ENCODE peak calls at places on chromosome 10, in five cellular contexts. J is colonic mucosa; N is spleen; D is GM23338; Y is CD8-positive, alpha-beta memory T cell. E is an unnamed sample.

GRCh38 chr10:12709516-12709915 is 292.0 kb downstream of the CCDC3 start:
- DNase-seq in Y (no peak), J (no peak), D (no peak), N (no peak), E (no peak)

GRCh38 chr10:43070121-43071085 is 6.5 kb upstream of the RET start:
- DNase-seq in D (peak), J (no peak), Y (no peak), N (peak), E (no peak)

GRCh38 chr10:127919418-127920191 is 12.7 kb downstream of the PTPRE start:
- DNase-seq in Y (no peak), J (no peak), N (no peak), D (peak), E (no peak)

GRCh38 chr10:47340613-47341170 is 7.5 kb upstream of the RBP3 start:
- DNase-seq in Y (peak), J (peak), N (peak), D (peak), E (peak)

GRCh38 chr10:25627606-25628005 is 306.4 kb upstream of the MYO3A start:
- DNase-seq in Y (no peak), N (no peak), D (no peak), J (no peak), E (no peak)

GRCh38 chr10:95408931-95409873 is 118.4 kb upstream of the PDLIM1 start:
- DNase-seq in N (no peak), D (peak), J (no peak), Y (no peak), E (no peak)

GRCh38 chr10:13516176-13516575 is 12.6 kb downstream of the BEND7 start:
- DNase-seq in Y (no peak), N (no peak), J (no peak), D (no peak), E (no peak)

GRCh38 chr10:82020999-82021398 is 146.0 kb downstream of the NRG3 start:
- DNase-seq in D (no peak), N (no peak), Y (no peak), J (no peak), E (no peak)

GRCh38 chr10:102492344-102492939 is 10.1 kb downstream of the ACTR1A start:
- DNase-seq in D (no peak), N (peak), Y (no peak), J (no peak), E (no peak)

GRCh38 chr10:102001435-102002068 is 54.4 kb downstream of the ARMH3 start:
- DNase-seq in D (no peak), J (no peak), Y (no peak), N (no peak), E (no peak)

GRCh38 chr10:114623661-114624294 is 34.3 kb downstream of the ABLIM1 start:
- DNase-seq in D (peak), Y (no peak), J (peak), N (no peak), E (no peak)

GRCh38 chr10:6579904-6580278 is at the start of gene PRKCQ:
- DNase-seq in Y (no peak), J (peak), D (peak), N (no peak), E (peak)

GRCh38 chr10:103745264-103746247 is 109.8 kb downstream of the SH3PXD2A start:
- DNase-seq in J (peak), Y (no peak), D (peak), N (no peak), E (no peak)
- H3K27ac ChIP-seq in J (peak), Y (no peak), D (no peak), N (no peak), E (no peak)

DNA sequence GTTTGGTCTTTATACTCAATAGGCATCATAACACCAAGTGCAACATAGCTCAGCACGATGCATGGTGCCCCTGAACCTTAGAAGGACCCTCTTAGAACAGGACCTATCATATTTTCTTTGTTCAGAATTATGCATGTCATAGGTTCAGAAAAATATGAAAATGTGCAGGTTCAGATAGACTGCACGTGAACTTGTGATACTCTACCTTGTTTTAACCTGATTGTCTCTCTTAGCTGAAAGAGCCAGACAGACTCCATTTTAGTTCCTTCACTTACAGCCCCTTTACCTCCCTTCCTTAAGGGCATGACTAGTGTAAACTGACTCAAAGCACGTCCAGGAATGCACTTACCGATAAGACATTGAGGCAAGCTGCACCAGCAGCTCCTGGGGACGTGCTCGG is 35.1 kb downstream of the MYOF start:
- DNase-seq in D (no peak), Y (no peak), J (no peak), N (no peak), E (no peak)
- H3K27ac ChIP-seq in D (no peak), Y (no peak), J (no peak), N (no peak), E (no peak)

GRCh38 chr10:50936335-50936734 is 50.9 kb upstream of the A1CF start:
- DNase-seq in J (no peak), Y (no peak), D (no peak), N (no peak), E (no peak)

GRCh38 chr10:50937230-50937907 is 51.9 kb upstream of the A1CF start:
- DNase-seq in D (peak), N (no peak), Y (no peak), J (peak), E (no peak)

GRCh38 chr10:50946991-50947781 is 61.8 kb upstream of the A1CF start:
- DNase-seq in J (no peak), D (no peak), N (no peak), Y (no peak), E (no peak)

DNA sequence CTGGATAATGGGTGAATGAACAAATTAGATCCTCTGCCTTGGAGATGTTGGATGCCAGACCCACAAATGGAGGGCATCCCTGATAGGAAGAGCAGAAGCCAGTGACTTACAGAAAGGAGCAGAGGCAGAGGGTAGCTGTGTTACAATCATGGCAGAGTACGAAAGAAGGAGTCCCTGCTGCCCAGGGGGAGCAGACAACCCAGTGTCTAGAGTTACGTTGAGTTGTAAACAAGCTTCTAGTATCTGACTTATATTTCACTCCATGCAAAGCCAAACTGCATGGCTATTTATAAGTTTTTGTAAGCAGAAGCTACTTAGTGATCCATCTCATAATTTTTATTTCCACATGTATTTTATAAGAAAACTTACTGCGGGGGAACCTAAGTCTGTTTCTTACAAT is 56.2 kb upstream of the A1CF start:
- DNase-seq in D (no peak), J (no peak), N (no peak), Y (no peak), E (no peak)
- H3K27ac ChIP-seq in D (no peak), J (no peak), N (no peak), Y (no peak), E (no peak)

DNA sequence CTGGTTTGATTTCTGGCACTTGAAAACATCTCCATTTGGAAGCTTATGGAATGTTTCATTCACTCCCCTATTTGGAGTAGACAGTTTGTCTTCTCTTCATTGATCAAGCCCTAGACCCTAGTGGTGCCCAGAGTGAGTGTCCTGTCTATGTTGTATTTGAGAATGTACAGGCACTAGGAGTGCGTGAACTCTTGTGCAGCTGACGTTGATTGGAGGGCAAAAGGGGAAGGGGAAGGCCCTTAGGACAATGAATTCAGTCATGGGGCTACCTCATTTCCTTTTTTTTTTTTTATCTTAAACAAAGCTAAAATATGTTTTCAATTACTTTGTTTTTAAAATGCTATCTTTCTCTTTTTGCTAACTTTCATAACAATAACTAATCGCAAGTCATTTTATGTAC is 66.5 kb downstream of the ADD3 start:
- DNase-seq in N (peak), D (no peak), J (no peak), Y (no peak), E (no peak)
- H3K27ac ChIP-seq in N (peak), D (no peak), J (no peak), Y (no peak), E (no peak)

GRCh38 chr10:78706256-78706655 is 362.5 kb upstream of the ZMIZ1 start:
- DNase-seq in N (no peak), D (no peak), J (no peak), Y (no peak), E (no peak)

GRCh38 chr10:78707745-78708144 is 361.0 kb upstream of the ZMIZ1 start:
- DNase-seq in N (no peak), J (no peak), Y (no peak), D (no peak), E (no peak)

GRCh38 chr10:78712147-78712546 is 356.6 kb upstream of the ZMIZ1 start:
- DNase-seq in J (peak), D (peak), Y (no peak), N (no peak), E (no peak)

GRCh38 chr10:78703581-78703980 is 365.2 kb upstream of the ZMIZ1 start:
- DNase-seq in J (no peak), N (no peak), Y (no peak), D (no peak), E (no peak)

GRCh38 chr10:78706986-78707500 is 361.7 kb upstream of the ZMIZ1 start:
- DNase-seq in D (no peak), Y (no peak), J (no peak), N (no peak), E (no peak)
- H3K27ac ChIP-seq in D (no peak), Y (no peak), J (no peak), N (no peak), E (no peak)

E was measured in testis.